ENCODE peak calls at places on chromosomes 7 and 10, in five cellular contexts. V, B, F, X and C are unnamed samples.

GRCh38 chr7:128443817-128444216 is 11.9 kb upstream of the HILPDA start:
- DNase-seq in X (no peak), V (no peak), B (no peak), F (no peak), C (no peak)

GRCh38 chr7:116706668-116707126 is 34.7 kb downstream of the MET start:
- DNase-seq in V (no peak), B (no peak), X (no peak), F (no peak), C (peak)

GRCh38 chr7:111126987-111127386 is 36.1 kb downstream of the LRRN3 start:
- DNase-seq in B (no peak), X (no peak), V (no peak), F (peak), C (peak)

GRCh38 chr10:29590598-29591415 is 44.0 kb downstream of the SVIL start:
- DNase-seq in X (no peak), F (peak), B (peak), V (no peak), C (peak)

GRCh38 chr10:118407026-118407425 is 64.9 kb upstream of the FAM204A start:
- DNase-seq in F (no peak), X (no peak), B (no peak), V (no peak), C (no peak)

GRCh38 chr10:11587860-11588259 is 23.6 kb downstream of the USP6NL start:
- DNase-seq in X (no peak), B (no peak), V (no peak), F (no peak), C (no peak)

GRCh38 chr7:148303295-148304013 is 287.1 kb upstream of the C7orf33 start:
- DNase-seq in F (no peak), B (no peak), X (no peak), V (peak), C (peak)

GRCh38 chr7:134691820-134692705 is 45.4 kb downstream of the BPGM start:
- DNase-seq in X (no peak), F (peak), B (no peak), V (no peak), C (peak)

GRCh38 chr10:36603688-36604087 is 521.7 kb upstream of the ANKRD30A start:
- DNase-seq in V (no peak), B (no peak), X (no peak), F (no peak), C (no peak)

GRCh38 chr7:142537760-142538159 is 211.5 kb upstream of the PRSS1 start:
- DNase-seq in X (no peak), F (no peak), V (no peak), B (no peak), C (no peak)

GRCh38 chr10:21194510-21194993 is 297.4 kb upstream of the NEBL start:
- DNase-seq in B (no peak), F (no peak), X (no peak), V (peak), C (peak)

GRCh38 chr7:125255793-125256192 is 326.2 kb upstream of the POT1 start:
- DNase-seq in B (no peak), F (no peak), V (no peak), X (no peak), C (no peak)

GRCh38 chr7:18179058-18179457 is 151.4 kb upstream of the PRPS1L1 start:
- DNase-seq in X (no peak), B (no peak), V (no peak), F (no peak), C (no peak)

GRCh38 chr10:50917486-50917885 is 32.1 kb upstream of the A1CF start:
- DNase-seq in X (no peak), F (peak), V (no peak), B (no peak), C (peak)

GRCh38 chr10:116720241-116721047 is 21.9 kb downstream of the HSPA12A start:
- DNase-seq in B (no peak), F (no peak), V (no peak), X (no peak), C (no peak)

GRCh38 chr10:69362471-69362954 is 54.2 kb downstream of the TACR2 start:
- DNase-seq in V (no peak), B (no peak), X (no peak), F (peak), C (peak)

GRCh38 chr7:130349911-130350782 is 5.5 kb downstream of the CPA5 start:
- DNase-seq in B (no peak), V (no peak), F (peak), X (no peak), C (peak)

GRCh38 chr10:35433851-35434426 is 97.6 kb downstream of the CCNY start:
- DNase-seq in F (peak), X (no peak), B (no peak), V (no peak), C (no peak)

GRCh38 chr7:157944051-157944450 is 607.2 kb downstream of the DNAJB6 start:
- DNase-seq in B (no peak), X (no peak), F (no peak), V (no peak), C (no peak)

GRCh38 chr10:125626671-125627070 is 56.3 kb downstream of the TEX36 start:
- DNase-seq in B (no peak), V (no peak), X (no peak), F (no peak), C (no peak)

GRCh38 chr10:59099536-59099935 is 76.9 kb upstream of the PHYHIPL start:
- DNase-seq in X (no peak), B (no peak), V (peak), F (no peak), C (peak)

GRCh38 chr10:43078986-43079273 is 2.1 kb downstream of the RET start:
- DNase-seq in V (no peak), B (no peak), X (no peak), F (no peak), C (no peak)

GRCh38 chr7:108236681-108237415 is 106.7 kb upstream of the LAMB4 start:
- DNase-seq in X (no peak), F (no peak), V (no peak), B (no peak), C (no peak)

GRCh38 chr10:76558996-76559888 is 1078.4 kb downstream of the KCNMA1 start:
- DNase-seq in F (peak), X (no peak), B (no peak), V (no peak), C (peak)

GRCh38 chr7:40916811-40917210 is 782.0 kb downstream of the SUGCT start:
- DNase-seq in B (no peak), F (peak), V (no peak), X (no peak), C (no peak)

GRCh38 chr7:127792528-127793342 is 140.7 kb downstream of the SND1 start:
- DNase-seq in X (no peak), B (no peak), V (no peak), F (no peak), C (peak)

GRCh38 chr7:129089521-129090212 is 34.8 kb upstream of the TNPO3 start:
- DNase-seq in X (no peak), V (no peak), F (no peak), B (no peak), C (no peak)

GRCh38 chr7:115477193-115477651 is 553.3 kb downstream of the TFEC start:
- DNase-seq in F (no peak), B (no peak), X (no peak), V (no peak), C (peak)

GRCh38 chr7:107394831-107395230 is 75.0 kb upstream of the GPR22 start:
- DNase-seq in V (no peak), X (no peak), B (no peak), F (peak), C (peak)

GRCh38 chr7:122255454-122255853 is 49.1 kb downstream of the FEZF1 start:
- DNase-seq in X (no peak), F (no peak), V (no peak), B (no peak), C (no peak)

GRCh38 chr10:22805304-22805703 is 90.9 kb upstream of the PIP4K2A start:
- DNase-seq in V (peak), F (peak), X (no peak), B (no peak), C (peak)

GRCh38 chr10:79081353-79082034 is 12.7 kb downstream of the ZMIZ1 start:
- DNase-seq in V (no peak), X (no peak), B (no peak), F (peak), C (peak)

GRCh38 chr10:24382596-24382978 is 173.6 kb downstream of the KIAA1217 start:
- DNase-seq in V (no peak), F (no peak), X (no peak), B (no peak), C (no peak)

GRCh38 chr7:148485618-148486017 is 104.9 kb upstream of the C7orf33 start:
- DNase-seq in F (no peak), X (no peak), V (no peak), B (no peak), C (peak)

GRCh38 chr10:131786756-131787605 is 113.8 kb upstream of the PPP2R2D start:
- DNase-seq in F (peak), V (no peak), X (no peak), B (no peak), C (peak)

GRCh38 chr10:12872577-12872976 is 128.9 kb downstream of the CCDC3 start:
- DNase-seq in X (no peak), V (no peak), F (no peak), B (no peak), C (no peak)

GRCh38 chr7:116671111-116671510 is 885 bp upstream of the MET start:
- DNase-seq in B (no peak), V (no peak), X (no peak), F (no peak), C (no peak)

GRCh38 chr10:5814110-5815107 is 1.2 kb upstream of the GDI2 start:
- DNase-seq in X (no peak), F (peak), B (no peak), V (no peak), C (peak)

GRCh38 chr10:4984223-4984622 is 19.4 kb downstream of the AKR1C2 start:
- DNase-seq in B (no peak), V (no peak), X (no peak), F (no peak), C (no peak)

DNA sequence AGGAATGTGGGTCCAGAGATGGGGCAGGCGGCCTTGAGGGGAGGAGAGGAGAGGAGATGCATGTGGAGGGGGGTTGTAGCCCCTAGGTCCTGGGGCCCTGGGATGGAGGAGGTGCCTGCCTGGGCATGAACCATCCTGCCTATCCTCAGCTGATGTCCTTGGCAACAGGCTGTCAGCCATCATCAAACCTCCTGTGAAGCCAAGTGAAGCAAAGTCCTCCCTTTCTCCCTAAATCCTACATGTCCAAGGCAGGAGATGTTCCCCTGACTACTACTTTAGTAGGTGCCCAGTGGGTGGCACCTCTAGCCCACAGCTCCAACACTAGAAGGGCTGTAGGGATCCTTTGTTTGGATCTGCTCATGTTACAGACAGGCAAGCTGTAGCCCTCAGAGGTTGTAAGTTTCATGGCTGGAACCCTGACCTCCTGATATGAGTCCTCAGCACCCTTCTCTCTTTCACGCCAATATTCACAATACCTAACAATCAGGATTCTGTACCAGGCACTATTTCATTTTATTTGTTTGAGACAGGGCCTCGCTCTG is 66.6 kb upstream of the SYPL1 start:
- DNase-seq in F (peak), X (no peak), B (no peak), V (no peak), C (peak)
- TF ChIP-seq CTCF in F (peak), X (no peak), B (no peak), V (no peak), C (peak)

DNA sequence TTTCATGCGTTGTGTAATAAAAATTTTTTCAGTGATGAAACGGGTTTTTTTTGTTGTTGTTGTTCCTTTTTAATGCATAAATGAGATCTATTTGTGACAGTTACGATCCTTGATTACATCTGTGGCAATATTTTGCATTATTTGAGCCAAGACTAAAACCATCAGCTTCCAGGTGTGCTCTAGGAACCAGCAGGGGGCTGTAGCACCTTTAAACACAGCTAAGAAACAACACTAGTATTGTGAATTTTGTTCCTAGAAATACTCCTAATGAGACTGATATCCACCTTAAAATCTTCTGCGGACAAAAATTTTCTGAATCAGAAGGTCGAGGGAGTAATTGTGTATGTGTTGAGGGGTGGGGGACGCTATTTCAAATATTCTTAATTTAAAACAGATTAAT is 52.6 kb downstream of the FGFBP3 start:
- DNase-seq in B (no peak), F (no peak), X (no peak), V (no peak), C (peak)
- TF ChIP-seq CTCF in B (no peak), F (no peak), X (no peak), V (no peak), C (peak)

GRCh38 chr7:132755538-132756481 is 179.5 kb upstream of the PLXNA4 start:
- DNase-seq in B (no peak), F (no peak), V (no peak), X (no peak), C (no peak)
- TF ChIP-seq CTCF in B (no peak), F (no peak), V (no peak), X (no peak), C (no peak)

GRCh38 chr10:1074748-1075358 is 18.7 kb downstream of the WDR37 start:
- DNase-seq in B (no peak), X (no peak), F (no peak), V (no peak), C (no peak)

GRCh38 chr10:1070939-1071338 is 14.8 kb downstream of the WDR37 start:
- DNase-seq in F (peak), B (no peak), X (no peak), V (no peak), C (peak)

GRCh38 chr10:1069680-1070079 is 13.5 kb downstream of the WDR37 start:
- DNase-seq in F (no peak), B (no peak), X (no peak), V (no peak), C (no peak)

GRCh38 chr10:1078668-1079067 is 22.5 kb downstream of the WDR37 start:
- DNase-seq in X (no peak), V (no peak), B (no peak), F (no peak), C (no peak)

GRCh38 chr10:1074063-1074747 is 18.0 kb downstream of the WDR37 start:
- DNase-seq in V (no peak), X (no peak), F (no peak), B (no peak), C (no peak)
- TF ChIP-seq CTCF in V (no peak), X (no peak), F (no peak), B (no peak), C (peak)

DNA sequence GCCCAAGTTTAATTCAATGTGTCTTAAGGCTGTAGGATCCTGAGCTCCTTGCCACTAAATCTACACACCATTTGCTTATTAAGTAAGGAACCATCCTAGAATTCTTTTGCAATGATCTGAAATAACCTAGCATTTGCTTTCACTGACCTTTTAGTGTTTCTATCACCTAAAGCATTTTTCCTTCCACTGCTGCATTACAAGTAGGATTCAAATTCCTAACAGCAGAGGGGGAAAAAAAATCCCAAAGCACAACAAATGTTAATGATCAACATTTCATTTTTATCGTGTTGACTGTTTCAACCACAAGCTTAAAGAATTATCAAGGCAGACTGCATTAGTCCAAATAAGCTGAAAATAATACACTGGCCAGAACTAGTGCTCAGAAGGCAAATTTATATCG is 174.7 kb upstream of the TCF7L2 start:
- DNase-seq in B (no peak), X (no peak), V (no peak), F (peak), C (no peak)
- TF ChIP-seq CTCF in B (no peak), X (no peak), V (no peak), F (peak), C (peak)

DNA sequence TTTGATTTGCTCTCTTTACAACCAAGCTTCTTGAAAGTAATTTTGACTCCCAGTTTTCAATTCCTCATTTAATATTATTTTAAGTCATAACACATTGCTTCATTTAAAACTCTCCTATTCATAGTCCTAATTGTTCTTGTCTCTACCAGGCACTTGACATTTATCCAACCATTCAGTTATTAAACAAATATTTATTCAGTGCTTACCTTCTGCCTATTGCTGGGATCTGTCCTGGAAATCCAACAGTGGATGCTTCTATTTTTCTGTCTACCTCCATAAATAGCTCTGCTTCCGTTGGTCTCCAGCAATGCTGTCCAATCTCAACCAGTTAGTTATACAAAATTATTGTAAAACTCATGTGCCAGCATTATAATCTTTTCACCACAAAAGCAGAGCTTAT is 615.1 kb downstream of the ZWINT start:
- DNase-seq in X (no peak), V (no peak), B (no peak), F (no peak), C (no peak)
- TF ChIP-seq CTCF in X (no peak), V (no peak), B (no peak), F (no peak), C (no peak)